ENCODE peak calls at places on chromosomes 5 and 9, in eight cellular contexts. One of them, this sample, is unnamed. For H3K4me1, the result is how much of the 10 kb centered on the place peaks cover.

GRCh38 chr9:4738866-4739586 is 2.0 kb downstream of the AK3 start:
- DNase-seq in PC-3: no peak
- DNase-seq in heart left ventricle: no peak
- DNase-seq in spleen: no peak
- DNase-seq in neuronal stem cell: no peak
- DNase-seq in right cardiac atrium: no peak
- DNase-seq in GM23248: peak
- DNase-seq in thoracic aorta: no peak
- DNase-seq in this sample: no peak

GRCh38 chr5:97998946-97999345 is 774.5 kb upstream of the RGMB start:
- DNase-seq in GM23248: no peak
- DNase-seq in thoracic aorta: no peak
- DNase-seq in right cardiac atrium: no peak
- DNase-seq in spleen: no peak
- DNase-seq in heart left ventricle: no peak
- DNase-seq in PC-3: no peak
- DNase-seq in neuronal stem cell: peak
- DNase-seq in this sample: no peak

GRCh38 chr5:73633060-73633459 is 7.1 kb downstream of the ARHGEF28 start:
- DNase-seq in thoracic aorta: no peak
- DNase-seq in PC-3: no peak
- DNase-seq in heart left ventricle: no peak
- DNase-seq in right cardiac atrium: no peak
- DNase-seq in GM23248: no peak
- DNase-seq in neuronal stem cell: no peak
- DNase-seq in spleen: no peak
- DNase-seq in this sample: no peak

GRCh38 chr5:133741396-133741795 is 129.1 kb upstream of the FSTL4 start:
- DNase-seq in heart left ventricle: peak
- DNase-seq in right cardiac atrium: no peak
- DNase-seq in neuronal stem cell: no peak
- DNase-seq in thoracic aorta: no peak
- DNase-seq in PC-3: no peak
- DNase-seq in GM23248: no peak
- DNase-seq in spleen: no peak
- DNase-seq in this sample: no peak

GRCh38 chr5:40600383-40600782 is 79.3 kb upstream of the PTGER4 start:
- DNase-seq in neuronal stem cell: no peak
- DNase-seq in spleen: no peak
- DNase-seq in right cardiac atrium: no peak
- DNase-seq in heart left ventricle: no peak
- DNase-seq in GM23248: no peak
- DNase-seq in thoracic aorta: no peak
- DNase-seq in PC-3: no peak
- DNase-seq in this sample: no peak

GRCh38 chr5:168699002-168699401 is 119.8 kb upstream of the PANK3 start:
- DNase-seq in neuronal stem cell: no peak
- DNase-seq in thoracic aorta: peak
- DNase-seq in heart left ventricle: peak
- DNase-seq in spleen: peak
- DNase-seq in GM23248: peak
- DNase-seq in right cardiac atrium: peak
- DNase-seq in PC-3: no peak
- DNase-seq in this sample: peak

GRCh38 chr5:5883562-5883961 is 461.1 kb downstream of the ICE1 start:
- DNase-seq in neuronal stem cell: no peak
- DNase-seq in thoracic aorta: no peak
- DNase-seq in spleen: no peak
- DNase-seq in heart left ventricle: no peak
- DNase-seq in GM23248: no peak
- DNase-seq in right cardiac atrium: no peak
- DNase-seq in PC-3: no peak
- DNase-seq in this sample: no peak

GRCh38 chr5:103111458-103111857 is 8.5 kb downstream of the GIN1 start:
- DNase-seq in spleen: no peak
- DNase-seq in GM23248: no peak
- DNase-seq in right cardiac atrium: no peak
- DNase-seq in heart left ventricle: no peak
- DNase-seq in thoracic aorta: no peak
- DNase-seq in PC-3: no peak
- DNase-seq in neuronal stem cell: no peak
- DNase-seq in this sample: no peak

GRCh38 chr5:148850836-148851235 is 24.4 kb downstream of the ADRB2 start:
- DNase-seq in spleen: no peak
- DNase-seq in neuronal stem cell: no peak
- DNase-seq in PC-3: peak
- DNase-seq in thoracic aorta: no peak
- DNase-seq in GM23248: no peak
- DNase-seq in heart left ventricle: no peak
- DNase-seq in right cardiac atrium: no peak
- DNase-seq in this sample: no peak

GRCh38 chr9:93673844-93674334 is 97.5 kb downstream of the PHF2 start:
- DNase-seq in spleen: no peak
- DNase-seq in right cardiac atrium: peak
- DNase-seq in PC-3: no peak
- DNase-seq in GM23248: no peak
- DNase-seq in thoracic aorta: no peak
- DNase-seq in neuronal stem cell: no peak
- DNase-seq in heart left ventricle: peak
- DNase-seq in this sample: peak

DNA sequence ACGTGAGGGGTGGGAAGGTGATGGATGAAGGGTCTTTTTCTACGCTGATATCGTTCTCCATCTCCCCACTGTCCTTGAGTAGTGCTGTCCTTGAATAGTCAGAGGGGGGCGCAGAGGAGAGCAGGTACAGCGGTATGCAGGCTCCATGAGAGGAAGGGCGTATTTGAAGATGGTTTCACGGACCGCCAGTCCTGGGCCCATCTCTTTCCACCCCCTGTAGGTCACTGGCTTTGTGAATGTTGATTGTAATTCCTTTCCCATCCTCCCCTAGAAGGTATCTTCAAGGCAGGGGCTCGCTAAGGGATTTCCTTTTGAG is 40.8 kb upstream of the DAB2IP start:
- DNase-seq in thoracic aorta: no peak
- DNase-seq in right cardiac atrium: no peak
- DNase-seq in spleen: no peak
- DNase-seq in heart left ventricle: no peak
- DNase-seq in GM23248: no peak
- DNase-seq in PC-3: no peak
- DNase-seq in neuronal stem cell: no peak
- DNase-seq in this sample: no peak
- H3K4me1 ChIP-seq in thoracic aorta: half or more
- H3K4me1 ChIP-seq in right cardiac atrium: under half
- H3K4me1 ChIP-seq in spleen: under half
- H3K4me1 ChIP-seq in heart left ventricle: half or more
- H3K4me1 ChIP-seq in GM23248: under half
- H3K4me1 ChIP-seq in PC-3: under half
- H3K4me1 ChIP-seq in neuronal stem cell: under half
- H3K4me1 ChIP-seq in this sample: half or more

DNA sequence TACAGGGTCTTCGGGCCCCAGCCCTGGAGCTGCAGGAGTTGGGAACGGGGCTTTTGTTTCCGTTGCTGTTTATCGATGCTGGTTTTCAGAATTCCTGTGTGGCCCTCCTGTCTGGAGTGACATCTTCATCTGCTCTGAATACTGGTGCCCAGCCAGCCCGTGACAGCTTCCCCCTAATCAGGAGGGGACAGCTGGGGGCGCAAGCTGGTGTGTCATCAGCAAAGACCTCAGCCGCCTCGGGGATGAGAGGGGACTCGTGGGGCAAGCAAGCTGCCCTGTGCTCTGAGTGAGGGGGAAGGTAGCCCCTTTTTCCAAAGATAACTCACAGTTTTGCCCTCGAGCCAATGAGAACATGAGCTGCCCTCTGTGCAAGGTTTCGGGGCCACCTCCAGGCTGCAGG is 110.7 kb downstream of the RXRA start:
- DNase-seq in thoracic aorta: no peak
- DNase-seq in PC-3: no peak
- DNase-seq in right cardiac atrium: no peak
- DNase-seq in GM23248: no peak
- DNase-seq in neuronal stem cell: no peak
- DNase-seq in spleen: no peak
- DNase-seq in heart left ventricle: no peak
- DNase-seq in this sample: no peak
- H3K4me1 ChIP-seq in thoracic aorta: under half
- H3K4me1 ChIP-seq in PC-3: under half
- H3K4me1 ChIP-seq in right cardiac atrium: under half
- H3K4me1 ChIP-seq in GM23248: under half
- H3K4me1 ChIP-seq in neuronal stem cell: under half
- H3K4me1 ChIP-seq in spleen: half or more
- H3K4me1 ChIP-seq in heart left ventricle: half or more
- H3K4me1 ChIP-seq in this sample: half or more

GRCh38 chr5:109947667-109948066 is 257.9 kb downstream of the MAN2A1 start:
- DNase-seq in spleen: no peak
- DNase-seq in thoracic aorta: no peak
- DNase-seq in right cardiac atrium: no peak
- DNase-seq in PC-3: no peak
- DNase-seq in heart left ventricle: no peak
- DNase-seq in GM23248: no peak
- DNase-seq in neuronal stem cell: no peak
- DNase-seq in this sample: no peak
- H3K4me1 ChIP-seq in spleen: under half
- H3K4me1 ChIP-seq in thoracic aorta: under half
- H3K4me1 ChIP-seq in right cardiac atrium: under half
- H3K4me1 ChIP-seq in PC-3: under half
- H3K4me1 ChIP-seq in heart left ventricle: under half
- H3K4me1 ChIP-seq in GM23248: under half
- H3K4me1 ChIP-seq in neuronal stem cell: under half
- H3K4me1 ChIP-seq in this sample: under half

GRCh38 chr9:111854799-111855198 is 41.8 kb upstream of the UGCG start:
- DNase-seq in neuronal stem cell: no peak
- DNase-seq in heart left ventricle: no peak
- DNase-seq in GM23248: peak
- DNase-seq in thoracic aorta: no peak
- DNase-seq in spleen: no peak
- DNase-seq in PC-3: no peak
- DNase-seq in right cardiac atrium: no peak
- DNase-seq in this sample: no peak

GRCh38 chr9:111853450-111853827 is 43.2 kb upstream of the UGCG start:
- DNase-seq in heart left ventricle: no peak
- DNase-seq in spleen: no peak
- DNase-seq in right cardiac atrium: no peak
- DNase-seq in neuronal stem cell: no peak
- DNase-seq in GM23248: peak
- DNase-seq in PC-3: no peak
- DNase-seq in thoracic aorta: no peak
- DNase-seq in this sample: no peak

GRCh38 chr9:111851536-111851935 is 45.1 kb upstream of the UGCG start:
- DNase-seq in PC-3: peak
- DNase-seq in thoracic aorta: no peak
- DNase-seq in neuronal stem cell: no peak
- DNase-seq in spleen: no peak
- DNase-seq in right cardiac atrium: no peak
- DNase-seq in GM23248: peak
- DNase-seq in heart left ventricle: no peak
- DNase-seq in this sample: no peak

GRCh38 chr9:111857555-111858211 is 38.9 kb upstream of the UGCG start:
- DNase-seq in heart left ventricle: no peak
- DNase-seq in right cardiac atrium: no peak
- DNase-seq in PC-3: peak
- DNase-seq in thoracic aorta: no peak
- DNase-seq in neuronal stem cell: no peak
- DNase-seq in spleen: no peak
- DNase-seq in GM23248: peak
- DNase-seq in this sample: no peak

DNA sequence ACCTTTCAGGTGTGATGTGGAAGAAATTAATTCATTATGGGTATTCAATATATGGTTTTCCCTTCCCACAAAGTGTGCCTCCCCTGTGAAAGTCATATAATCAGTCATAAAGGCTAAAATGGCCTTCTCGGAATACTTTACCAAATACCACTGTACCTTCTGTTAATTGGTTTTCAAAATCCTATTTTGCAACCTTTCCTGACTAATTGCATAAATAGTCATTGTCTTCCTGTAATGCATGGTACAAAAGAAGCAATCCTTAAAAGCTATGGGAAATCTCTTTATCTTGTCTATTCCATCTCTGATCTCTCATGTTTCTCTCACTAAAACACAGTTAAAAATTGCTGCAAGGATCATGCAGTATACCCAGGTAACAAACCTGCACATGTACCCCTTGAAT is 44.3 kb upstream of the UGCG start:
- DNase-seq in PC-3: no peak
- DNase-seq in GM23248: peak
- DNase-seq in heart left ventricle: no peak
- DNase-seq in spleen: no peak
- DNase-seq in neuronal stem cell: no peak
- DNase-seq in thoracic aorta: no peak
- DNase-seq in right cardiac atrium: no peak
- DNase-seq in this sample: no peak
- H3K4me1 ChIP-seq in PC-3: under half
- H3K4me1 ChIP-seq in GM23248: under half
- H3K4me1 ChIP-seq in heart left ventricle: under half
- H3K4me1 ChIP-seq in spleen: under half
- H3K4me1 ChIP-seq in neuronal stem cell: under half
- H3K4me1 ChIP-seq in thoracic aorta: under half
- H3K4me1 ChIP-seq in right cardiac atrium: under half
- H3K4me1 ChIP-seq in this sample: under half

DNA sequence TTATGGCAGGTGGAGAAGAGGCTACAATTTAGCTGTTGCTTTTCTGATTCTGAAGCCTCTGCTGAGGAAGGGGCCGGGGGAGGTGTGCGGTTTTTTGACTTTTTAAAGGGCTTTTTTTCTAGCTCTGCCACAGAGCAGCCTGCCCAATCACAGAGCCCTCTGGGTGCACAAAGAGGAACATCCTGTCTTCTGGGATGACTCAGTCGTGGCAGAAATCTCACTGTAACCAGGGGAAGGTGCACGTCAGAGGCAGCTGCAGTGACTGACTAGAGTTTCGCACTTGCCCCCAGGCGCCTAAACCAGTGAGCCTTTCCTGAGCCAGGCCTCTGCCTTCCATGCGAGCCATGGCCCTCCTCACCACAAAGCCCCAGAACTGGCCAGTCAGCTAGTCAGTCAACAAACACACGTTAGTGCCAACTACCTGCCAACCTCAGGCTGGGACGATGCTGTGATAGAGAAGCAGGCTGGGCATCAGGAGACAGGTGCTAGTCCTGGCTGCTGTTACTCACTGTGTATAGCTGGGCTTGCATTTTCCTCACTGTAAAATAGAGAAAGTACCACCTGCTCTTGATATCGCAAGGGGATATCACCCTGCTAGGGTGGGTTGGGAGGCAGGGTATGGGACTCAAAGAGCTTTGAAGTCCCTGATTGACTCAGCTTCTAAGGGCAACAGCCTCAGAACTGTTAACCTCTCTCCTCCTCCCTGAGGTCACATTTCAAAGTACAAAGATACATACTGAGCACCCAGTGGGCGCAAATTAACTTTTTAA is 2.2 kb downstream of the AKNA start:
- DNase-seq in thoracic aorta: peak
- DNase-seq in GM23248: peak
- DNase-seq in PC-3: peak
- DNase-seq in spleen: peak
- DNase-seq in heart left ventricle: peak
- DNase-seq in right cardiac atrium: peak
- DNase-seq in neuronal stem cell: no peak
- DNase-seq in this sample: peak
- H3K4me1 ChIP-seq in thoracic aorta: half or more
- H3K4me1 ChIP-seq in GM23248: under half
- H3K4me1 ChIP-seq in PC-3: under half
- H3K4me1 ChIP-seq in spleen: half or more
- H3K4me1 ChIP-seq in heart left ventricle: under half
- H3K4me1 ChIP-seq in right cardiac atrium: under half
- H3K4me1 ChIP-seq in neuronal stem cell: under half
- H3K4me1 ChIP-seq in this sample: half or more

This sample was measured in heart right ventricle.